ENCODE peak calls at places on chromosomes 7 and 10, in four cellular contexts. F is adrenal gland, Z is GM19239, O is T-helper 2 cell. L is an unnamed sample.

GRCh38 chr7:17299477-17299991 is 1.1 kb downstream of the AHR start:
- DNase-seq in F (no peak), Z (no peak), O (no peak), L (no peak)

GRCh38 chr7:100166317-100166940 is 2.0 kb downstream of the GAL3ST4 start:
- DNase-seq in F (no peak), Z (no peak), O (no peak), L (no peak)

GRCh38 chr10:124736491-124737136 is 7.6 kb downstream of the FAM53B start:
- DNase-seq in F (peak), Z (no peak), O (no peak), L (peak)

GRCh38 chr10:61752111-61753011 is 89.6 kb downstream of the CABCOCO1 start:
- DNase-seq in F (no peak), Z (no peak), O (no peak), L (no peak)

GRCh38 chr10:114611617-114612016 is 46.5 kb downstream of the ABLIM1 start:
- DNase-seq in F (no peak), Z (no peak), O (no peak), L (no peak)

GRCh38 chr10:117167346-117168134 is 29.5 kb upstream of the VAX1 start:
- DNase-seq in F (no peak), Z (no peak), O (no peak), L (no peak)

GRCh38 chr10:34886906-34887615 is 72.0 kb upstream of the PARD3 start:
- DNase-seq in F (no peak), Z (no peak), O (no peak), L (no peak)

GRCh38 chr7:116710764-116711452 is 38.9 kb downstream of the MET start:
- DNase-seq in F (no peak), Z (no peak), O (no peak), L (no peak)

GRCh38 chr10:5544216-5544805 is 19.6 kb downstream of the CALML3 start:
- DNase-seq in F (no peak), Z (no peak), O (no peak), L (no peak)

GRCh38 chr7:107501593-107501992 is 31.7 kb downstream of the GPR22 start:
- DNase-seq in F (no peak), Z (peak), O (no peak), L (no peak)

GRCh38 chr10:8042864-8043568 is 11.5 kb upstream of the GATA3 start:
- DNase-seq in F (no peak), Z (no peak), O (no peak), L (no peak)

GRCh38 chr10:101892782-101893391 is 49.3 kb upstream of the KCNIP2 start:
- DNase-seq in F (no peak), Z (no peak), O (no peak), L (no peak)

GRCh38 chr10:9301148-9301547 is 1246.7 kb downstream of the GATA3 start:
- DNase-seq in F (no peak), Z (no peak), O (no peak), L (no peak)

GRCh38 chr7:91636129-91636724 is 244.3 kb downstream of the MTERF1 start:
- DNase-seq in F (peak), Z (no peak), O (no peak), L (no peak)

GRCh38 chr10:61592581-61592980 is 70.1 kb upstream of the CABCOCO1 start:
- DNase-seq in F (peak), Z (no peak), O (no peak), L (no peak)

L was measured in right cardiac atrium.